ENCODE peak calls at places on chromosomes 12 and 14, in six cellular contexts. H is fibroblast of mammary gland, S is kidney epithelial cell, T is PC-9, J is endodermal cell, R is kidney. A is an unnamed sample.

GRCh38 chr12:93025145-93026103 is 96.3 kb upstream of the EEA1 start:
- DNase-seq in H (peak; percentile 82), S (peak; percentile 26), T (no peak), J (no peak), R (no peak), A (no peak)

GRCh38 chr12:41402804-41403203 is 214.7 kb downstream of the PDZRN4 start:
- DNase-seq in H (peak; percentile 1), S (no peak), T (no peak), J (no peak), R (no peak), A (no peak)

GRCh38 chr14:79831198-79831890 is 380.0 kb downstream of the DIO2 start:
- DNase-seq in H (peak; percentile 88), S (no peak), T (no peak), J (no peak), R (no peak), A (no peak)

GRCh38 chr14:55754471-55754870 is 174.5 kb downstream of the KTN1 start:
- DNase-seq in H (no peak), S (no peak), T (peak; percentile 84), J (no peak), R (no peak), A (no peak)

GRCh38 chr14:54338696-54339317 is 58.0 kb upstream of the CDKN3 start:
- DNase-seq in H (peak; percentile 60), S (no peak), T (peak; percentile 57), J (peak; percentile 67), R (no peak), A (no peak)

GRCh38 chr12:41536813-41537490 is 348.8 kb downstream of the PDZRN4 start:
- DNase-seq in H (no peak), S (no peak), T (no peak), J (no peak), R (no peak), A (no peak)

GRCh38 chr12:47876404-47876960 is 28.3 kb downstream of the VDR start:
- DNase-seq in H (no peak), S (no peak), T (no peak), J (no peak), R (no peak), A (no peak)

GRCh38 chr12:15540469-15540872 is 218.2 kb downstream of the PTPRO start:
- DNase-seq in H (peak; percentile 85), S (no peak), T (no peak), J (no peak), R (no peak), A (no peak)

GRCh38 chr12:27142102-27142721 is 59.8 kb upstream of the C12orf71 start:
- DNase-seq in H (peak; percentile 84), S (no peak), T (peak; percentile 44), J (peak; percentile 92), R (no peak), A (peak; percentile 55)

GRCh38 chr14:101564819-101565698 is 3.8 kb downstream of the DIO3 start:
- DNase-seq in H (no peak), S (no peak), T (no peak), J (peak; percentile 81), R (peak; percentile 66), A (no peak)

GRCh38 chr14:91466192-91466591 is 43.9 kb downstream of the PPP4R3A start:
- DNase-seq in H (no peak), S (peak; percentile 21), T (no peak), J (no peak), R (no peak), A (no peak)

GRCh38 chr12:127178039-127178438 is 1088.9 kb upstream of the TMEM132C start:
- DNase-seq in H (no peak), S (no peak), T (no peak), J (no peak), R (no peak), A (no peak)

GRCh38 chr12:31737763-31738162 is 8.9 kb upstream of the AMN1 start:
- DNase-seq in H (no peak), S (no peak), T (no peak), J (no peak), R (no peak), A (no peak)

GRCh38 chr12:84376320-84376719 is 536.3 kb downstream of the SLC6A15 start:
- DNase-seq in H (no peak), S (no peak), T (no peak), J (no peak), R (no peak), A (no peak)

GRCh38 chr14:75771614-75772013 is 110.6 kb downstream of the TTLL5 start:
- DNase-seq in H (no peak), S (no peak), T (no peak), J (no peak), R (no peak), A (no peak)

GRCh38 chr12:30457621-30458289 is 237.9 kb downstream of the IPO8 start:
- DNase-seq in H (peak; percentile 96), S (peak; percentile 19), T (peak; percentile 45), J (no peak), R (no peak), A (peak; percentile 82)

GRCh38 chr12:56833780-56834179 is 70.7 kb downstream of the HSD17B6 start:
- DNase-seq in H (no peak), S (no peak), T (no peak), J (no peak), R (no peak), A (no peak)

GRCh38 chr14:77457115-77457521 is 283 bp downstream of the VIPAS39 start:
- DNase-seq in H (peak; percentile 42), S (no peak), T (no peak), J (no peak), R (no peak), A (no peak)

GRCh38 chr14:105836730-105837129 is 310.3 kb downstream of the TMEM121 start:
- DNase-seq in H (no peak), S (no peak), T (no peak), J (no peak), R (peak; percentile 48), A (no peak)

GRCh38 chr12:24695657-24696329 is 253.1 kb downstream of the BCAT1 start:
- DNase-seq in H (peak; percentile 30), S (no peak), T (no peak), J (no peak), R (no peak), A (no peak)

GRCh38 chr14:105491366-105492006 is 440 bp downstream of the TEDC1 start:
- DNase-seq in H (peak; percentile 68), S (no peak), T (peak; percentile 74), J (peak; percentile 97), R (peak; percentile 93), A (peak; percentile 55)

GRCh38 chr12:131840643-131841416 is 12.6 kb downstream of the MMP17 start:
- DNase-seq in H (no peak), S (no peak), T (no peak), J (no peak), R (no peak), A (no peak)

GRCh38 chr12:21941522-21942376 is 523 bp upstream of the ABCC9 start:
- DNase-seq in H (peak; percentile 69), S (no peak), T (no peak), J (peak; percentile 89), R (peak; percentile 91), A (no peak)

GRCh38 chr12:4763549-4763948 is 43.3 kb downstream of the GALNT8 start:
- DNase-seq in H (peak; percentile 37), S (no peak), T (no peak), J (peak; percentile 99), R (no peak), A (no peak)

GRCh38 chr14:41636492-41637392 is 30.1 kb downstream of the LRFN5 start:
- DNase-seq in H (no peak), S (no peak), T (no peak), J (peak; percentile 45), R (no peak), A (no peak)

GRCh38 chr12:121793501-121793835 is at the start of gene RHOF:
- DNase-seq in H (no peak), S (no peak), T (no peak), J (no peak), R (peak; percentile 85), A (no peak)

GRCh38 chr12:63093711-63094110 is 57.3 kb downstream of the AVPR1A start:
- DNase-seq in H (no peak), S (no peak), T (no peak), J (no peak), R (no peak), A (no peak)

GRCh38 chr12:76236640-76237039 is 111.6 kb downstream of the BBS10 start:
- DNase-seq in H (peak; percentile 47), S (peak; percentile 85), T (peak; percentile 87), J (peak; percentile 10), R (no peak), A (no peak)

GRCh38 chr12:64452559-64453329 is 824 bp downstream of the TBK1 start:
- DNase-seq in H (peak; percentile 97), S (peak; percentile 41), T (peak; percentile 91), J (no peak), R (no peak), A (peak; percentile 81)

GRCh38 chr12:754871-755562 is 2.6 kb downstream of the WNK1 start:
- DNase-seq in H (peak; percentile 81), S (no peak), T (peak; percentile 84), J (no peak), R (no peak), A (no peak)

GRCh38 chr14:95291859-95292542 is 27.7 kb downstream of the CLMN start:
- DNase-seq in H (peak; percentile 96), S (no peak), T (no peak), J (no peak), R (no peak), A (peak; percentile 89)

DNA sequence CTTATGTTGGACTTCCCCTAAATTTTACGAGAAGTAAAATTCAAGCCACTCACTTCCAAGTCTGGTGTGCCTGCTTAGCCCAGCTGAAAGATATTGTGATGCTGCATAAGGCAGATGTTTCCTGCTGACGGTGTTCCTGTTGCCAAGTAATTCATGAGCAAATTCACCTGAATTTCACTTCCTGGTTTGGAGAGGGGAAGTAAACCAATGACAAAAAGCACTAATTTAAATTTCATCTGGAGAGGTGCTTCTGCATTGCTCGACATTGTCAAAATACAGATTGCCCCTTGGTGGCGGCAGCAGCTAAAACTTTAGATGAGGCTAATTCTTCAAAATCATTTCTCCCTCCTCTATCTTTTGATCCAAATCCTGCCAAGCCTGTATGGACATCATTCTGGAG is 281.1 kb downstream of the AACS start:
- DNase-seq in H (no peak), S (no peak), T (no peak), J (peak; percentile 58), R (no peak), A (no peak)
- TF ChIP-seq CTCF in H (no peak), S (no peak), T (peak; percentile 13), J (peak; percentile 55), R (no peak), A (peak; percentile 58)

GRCh38 chr12:6953417-6954315 is 2.5 kb downstream of the PTPN6 start:
- DNase-seq in H (no peak), S (no peak), T (no peak), J (peak; percentile 51), R (peak; percentile 86), A (no peak)
- H3K4me3 ChIP-seq in H (no peak overlapping the region), S (no peak overlapping the region), T (no peak overlapping the region), J (no peak overlapping the region), R (no peak overlapping the region), A (no peak overlapping the region)

GRCh38 chr14:93173943-93174395 is 10.7 kb downstream of the MOAP1 start:
- DNase-seq in H (peak; percentile 14), S (no peak), T (no peak), J (no peak), R (no peak), A (no peak)

GRCh38 chr14:93175492-93175891 is 9.2 kb downstream of the MOAP1 start:
- DNase-seq in H (no peak), S (no peak), T (no peak), J (no peak), R (no peak), A (no peak)

GRCh38 chr14:93171366-93171765 is 13.3 kb downstream of the MOAP1 start:
- DNase-seq in H (no peak), S (no peak), T (peak; percentile 78), J (no peak), R (no peak), A (no peak)
- TF ChIP-seq CTCF in H (no peak), S (no peak), T (no peak), J (no peak), R (no peak), A (no peak)

GRCh38 chr12:2248901-2249381 is 196.2 kb downstream of the CACNA1C start:
- DNase-seq in H (peak; percentile 25), S (no peak), T (no peak), J (no peak), R (no peak), A (no peak)
- H3K4me3 ChIP-seq in H (no peak overlapping the region), S (no peak overlapping the region), T (no peak overlapping the region), J (no peak overlapping the region), R (no peak overlapping the region), A (no peak overlapping the region)